ENCODE peak calls at places on chromosomes 13 and 19, in seven cellular contexts. One of them, this sample, is unnamed.

GRCh38 chr13:106184778-106185177 is 350.7 kb downstream of the EFNB2 start:
- DNase-seq in glutamatergic neuron: no peak
- DNase-seq in RPMI8226: no peak
- DNase-seq in activated CD4-positive, alpha-beta T cell treated with anti-CD3 and anti-CD28 coated beads, Interleukin-2, amount 50 U/mL, for 4 hours: no peak
- DNase-seq in AG08396: no peak
- DNase-seq in GDM1: no peak
- DNase-seq in NCI-H774: no peak
- DNase-seq in this sample: no peak

GRCh38 chr13:36131215-36131930 is at the start of gene DCLK1:
- DNase-seq in glutamatergic neuron: peak
- DNase-seq in GDM1: no peak
- DNase-seq in NCI-H774: peak
- DNase-seq in activated CD4-positive, alpha-beta T cell treated with anti-CD3 and anti-CD28 coated beads, Interleukin-2, amount 50 U/mL, for 4 hours: no peak
- DNase-seq in AG08396: no peak
- DNase-seq in RPMI8226: no peak
- DNase-seq in this sample: no peak

GRCh38 chr19:2799273-2800020 is 14.1 kb downstream of the THOP1 start:
- DNase-seq in RPMI8226: no peak
- DNase-seq in AG08396: no peak
- DNase-seq in activated CD4-positive, alpha-beta T cell treated with anti-CD3 and anti-CD28 coated beads, Interleukin-2, amount 50 U/mL, for 4 hours: no peak
- DNase-seq in NCI-H774: no peak
- DNase-seq in glutamatergic neuron: no peak
- DNase-seq in GDM1: no peak
- DNase-seq in this sample: no peak

GRCh38 chr19:34943861-34944573 is 17.3 kb downstream of the ZNF30 start:
- DNase-seq in glutamatergic neuron: no peak
- DNase-seq in AG08396: no peak
- DNase-seq in RPMI8226: no peak
- DNase-seq in GDM1: no peak
- DNase-seq in NCI-H774: no peak
- DNase-seq in activated CD4-positive, alpha-beta T cell treated with anti-CD3 and anti-CD28 coated beads, Interleukin-2, amount 50 U/mL, for 4 hours: no peak
- DNase-seq in this sample: no peak

GRCh38 chr19:38024991-38025716 is 118.1 kb downstream of the SIPA1L3 start:
- DNase-seq in NCI-H774: peak
- DNase-seq in activated CD4-positive, alpha-beta T cell treated with anti-CD3 and anti-CD28 coated beads, Interleukin-2, amount 50 U/mL, for 4 hours: no peak
- DNase-seq in AG08396: no peak
- DNase-seq in RPMI8226: no peak
- DNase-seq in glutamatergic neuron: no peak
- DNase-seq in GDM1: no peak
- DNase-seq in this sample: no peak

GRCh38 chr13:26529441-26529840 is 28.0 kb upstream of the WASF3 start:
- DNase-seq in GDM1: no peak
- DNase-seq in RPMI8226: peak
- DNase-seq in activated CD4-positive, alpha-beta T cell treated with anti-CD3 and anti-CD28 coated beads, Interleukin-2, amount 50 U/mL, for 4 hours: no peak
- DNase-seq in NCI-H774: no peak
- DNase-seq in AG08396: peak
- DNase-seq in glutamatergic neuron: no peak
- DNase-seq in this sample: no peak

GRCh38 chr13:98204546-98204945 is 27.5 kb upstream of the RNF113B start:
- DNase-seq in GDM1: no peak
- DNase-seq in activated CD4-positive, alpha-beta T cell treated with anti-CD3 and anti-CD28 coated beads, Interleukin-2, amount 50 U/mL, for 4 hours: no peak
- DNase-seq in NCI-H774: no peak
- DNase-seq in glutamatergic neuron: no peak
- DNase-seq in RPMI8226: no peak
- DNase-seq in AG08396: no peak
- DNase-seq in this sample: no peak

GRCh38 chr19:4327252-4327876 is 11.3 kb downstream of the STAP2 start:
- DNase-seq in glutamatergic neuron: peak
- DNase-seq in RPMI8226: peak
- DNase-seq in GDM1: no peak
- DNase-seq in NCI-H774: no peak
- DNase-seq in AG08396: peak
- DNase-seq in activated CD4-positive, alpha-beta T cell treated with anti-CD3 and anti-CD28 coated beads, Interleukin-2, amount 50 U/mL, for 4 hours: peak
- DNase-seq in this sample: peak

GRCh38 chr19:3554254-3555083 is 2.9 kb downstream of the MFSD12 start:
- DNase-seq in glutamatergic neuron: no peak
- DNase-seq in AG08396: no peak
- DNase-seq in RPMI8226: no peak
- DNase-seq in NCI-H774: no peak
- DNase-seq in GDM1: peak
- DNase-seq in activated CD4-positive, alpha-beta T cell treated with anti-CD3 and anti-CD28 coated beads, Interleukin-2, amount 50 U/mL, for 4 hours: no peak
- DNase-seq in this sample: no peak

GRCh38 chr19:6249296-6249695 is 30.5 kb downstream of the MLLT1 start:
- DNase-seq in AG08396: no peak
- DNase-seq in NCI-H774: no peak
- DNase-seq in activated CD4-positive, alpha-beta T cell treated with anti-CD3 and anti-CD28 coated beads, Interleukin-2, amount 50 U/mL, for 4 hours: no peak
- DNase-seq in glutamatergic neuron: no peak
- DNase-seq in GDM1: no peak
- DNase-seq in RPMI8226: no peak
- DNase-seq in this sample: no peak

GRCh38 chr19:492091-492531 is 4.2 kb upstream of the MADCAM1 start:
- DNase-seq in glutamatergic neuron: peak
- DNase-seq in activated CD4-positive, alpha-beta T cell treated with anti-CD3 and anti-CD28 coated beads, Interleukin-2, amount 50 U/mL, for 4 hours: no peak
- DNase-seq in GDM1: no peak
- DNase-seq in NCI-H774: no peak
- DNase-seq in AG08396: peak
- DNase-seq in RPMI8226: no peak
- DNase-seq in this sample: no peak

GRCh38 chr19:28489126-28489660 is 723.8 kb downstream of the UQCRFS1 start:
- DNase-seq in activated CD4-positive, alpha-beta T cell treated with anti-CD3 and anti-CD28 coated beads, Interleukin-2, amount 50 U/mL, for 4 hours: no peak
- DNase-seq in GDM1: no peak
- DNase-seq in NCI-H774: no peak
- DNase-seq in glutamatergic neuron: no peak
- DNase-seq in AG08396: no peak
- DNase-seq in RPMI8226: peak
- DNase-seq in this sample: no peak

GRCh38 chr19:46875657-46876056 is 14.9 kb downstream of the ARHGAP35 start:
- DNase-seq in activated CD4-positive, alpha-beta T cell treated with anti-CD3 and anti-CD28 coated beads, Interleukin-2, amount 50 U/mL, for 4 hours: no peak
- DNase-seq in NCI-H774: no peak
- DNase-seq in GDM1: no peak
- DNase-seq in AG08396: no peak
- DNase-seq in RPMI8226: no peak
- DNase-seq in glutamatergic neuron: no peak
- DNase-seq in this sample: no peak

GRCh38 chr13:82593239-82593638 is 1289.0 kb downstream of the SLITRK1 start:
- DNase-seq in GDM1: no peak
- DNase-seq in NCI-H774: no peak
- DNase-seq in AG08396: no peak
- DNase-seq in glutamatergic neuron: no peak
- DNase-seq in activated CD4-positive, alpha-beta T cell treated with anti-CD3 and anti-CD28 coated beads, Interleukin-2, amount 50 U/mL, for 4 hours: no peak
- DNase-seq in RPMI8226: no peak
- DNase-seq in this sample: no peak

GRCh38 chr13:75426421-75426820 is 55.5 kb downstream of the TBC1D4 start:
- DNase-seq in activated CD4-positive, alpha-beta T cell treated with anti-CD3 and anti-CD28 coated beads, Interleukin-2, amount 50 U/mL, for 4 hours: no peak
- DNase-seq in glutamatergic neuron: no peak
- DNase-seq in GDM1: no peak
- DNase-seq in NCI-H774: no peak
- DNase-seq in RPMI8226: no peak
- DNase-seq in AG08396: no peak
- DNase-seq in this sample: no peak

GRCh38 chr13:99215466-99215865 is 14.8 kb downstream of the UBAC2 start:
- DNase-seq in GDM1: no peak
- DNase-seq in NCI-H774: no peak
- DNase-seq in AG08396: no peak
- DNase-seq in activated CD4-positive, alpha-beta T cell treated with anti-CD3 and anti-CD28 coated beads, Interleukin-2, amount 50 U/mL, for 4 hours: peak
- DNase-seq in glutamatergic neuron: no peak
- DNase-seq in RPMI8226: no peak
- DNase-seq in this sample: peak

GRCh38 chr19:56712609-56713008 is 41.1 kb upstream of the ZNF835 start:
- DNase-seq in activated CD4-positive, alpha-beta T cell treated with anti-CD3 and anti-CD28 coated beads, Interleukin-2, amount 50 U/mL, for 4 hours: no peak
- DNase-seq in RPMI8226: no peak
- DNase-seq in glutamatergic neuron: no peak
- DNase-seq in NCI-H774: no peak
- DNase-seq in GDM1: no peak
- DNase-seq in AG08396: no peak
- DNase-seq in this sample: no peak

GRCh38 chr13:66071018-66071417 is 1159.1 kb downstream of the PCDH9 start:
- DNase-seq in GDM1: no peak
- DNase-seq in activated CD4-positive, alpha-beta T cell treated with anti-CD3 and anti-CD28 coated beads, Interleukin-2, amount 50 U/mL, for 4 hours: no peak
- DNase-seq in NCI-H774: no peak
- DNase-seq in glutamatergic neuron: no peak
- DNase-seq in RPMI8226: no peak
- DNase-seq in AG08396: no peak
- DNase-seq in this sample: no peak

GRCh38 chr19:46197314-46198070 is 32.0 kb upstream of the IGFL1 start:
- DNase-seq in AG08396: no peak
- DNase-seq in activated CD4-positive, alpha-beta T cell treated with anti-CD3 and anti-CD28 coated beads, Interleukin-2, amount 50 U/mL, for 4 hours: no peak
- DNase-seq in glutamatergic neuron: no peak
- DNase-seq in RPMI8226: no peak
- DNase-seq in GDM1: no peak
- DNase-seq in NCI-H774: no peak
- DNase-seq in this sample: no peak